ENCODE peak calls at places on chromosomes 11 and 22, in nine cellular contexts. P, K, I, E, U, G, A, B and Q are unnamed samples.

GRCh38 chr11:134477486-134477885 is 65.4 kb upstream of the B3GAT1 start:
- DNase-seq in P (no peak), K (no peak), I (no peak), E (no peak), U (no peak), G (no peak), A (no peak), B (no peak), Q (no peak)

GRCh38 chr11:67303132-67303988 is at the start of gene SSH3:
- DNase-seq in P (peak), K (peak), I (peak), E (no peak), U (peak), G (peak), A (peak), B (no peak), Q (peak)

GRCh38 chr22:36863979-36864378 is 3.2 kb downstream of the NCF4 start:
- DNase-seq in P (peak), K (no peak), I (no peak), E (no peak), U (no peak), G (no peak), A (no peak), B (no peak), Q (no peak)

GRCh38 chr11:2393111-2393868 is 7.3 kb upstream of the TSSC4 start:
- DNase-seq in P (no peak), K (no peak), I (no peak), E (no peak), U (no peak), G (no peak), A (no peak), B (no peak), Q (no peak)

GRCh38 chr11:110897035-110897434 is 184.8 kb upstream of the ARHGAP20 start:
- DNase-seq in P (no peak), K (no peak), I (no peak), E (no peak), U (peak), G (no peak), A (no peak), B (no peak), Q (no peak)

GRCh38 chr22:38111941-38112355 is 1.5 kb upstream of the BAIAP2L2 start:
- DNase-seq in P (no peak), K (peak), I (no peak), E (no peak), U (no peak), G (no peak), A (no peak), B (no peak), Q (no peak)

GRCh38 chr22:32407332-32407731 is 4.7 kb downstream of the RTCB start:
- DNase-seq in P (no peak), K (no peak), I (no peak), E (no peak), U (no peak), G (no peak), A (no peak), B (no peak), Q (no peak)

GRCh38 chr11:9363954-9364912 is 20.2 kb upstream of the IPO7 start:
- DNase-seq in P (peak), K (peak), I (peak), E (peak), U (peak), G (peak), A (peak), B (peak), Q (peak)

GRCh38 chr11:36162909-36163434 is 126.3 kb downstream of the COMMD9 start:
- DNase-seq in P (no peak), K (no peak), I (no peak), E (no peak), U (no peak), G (no peak), A (no peak), B (no peak), Q (no peak)

GRCh38 chr11:76984741-76985140 is 49.5 kb upstream of the B3GNT6 start:
- DNase-seq in P (no peak), K (no peak), I (no peak), E (no peak), U (no peak), G (no peak), A (no peak), B (no peak), Q (no peak)

GRCh38 chr22:40183029-40183581 is 5.4 kb downstream of the TNRC6B start:
- DNase-seq in P (no peak), K (no peak), I (peak), E (no peak), U (peak), G (peak), A (no peak), B (no peak), Q (no peak)

GRCh38 chr22:39215430-39216142 is 29.2 kb downstream of the PDGFB start:
- DNase-seq in P (peak), K (no peak), I (no peak), E (no peak), U (no peak), G (peak), A (no peak), B (no peak), Q (no peak)

GRCh38 chr22:43964314-43964857 is 9.1 kb downstream of the SAMM50 start:
- DNase-seq in P (no peak), K (no peak), I (no peak), E (no peak), U (no peak), G (no peak), A (no peak), B (no peak), Q (no peak)

GRCh38 chr22:42993651-42994275 is 21.2 kb downstream of the PACSIN2 start:
- DNase-seq in P (no peak), K (no peak), I (peak), E (no peak), U (peak), G (no peak), A (no peak), B (no peak), Q (no peak)

GRCh38 chr11:117978982-117979381 is 7.2 kb upstream of the IL10RA start:
- DNase-seq in P (no peak), K (no peak), I (no peak), E (no peak), U (no peak), G (no peak), A (peak), B (no peak), Q (no peak)

GRCh38 chr11:11985016-11985715 is 23.3 kb downstream of the DKK3 start:
- DNase-seq in P (peak), K (no peak), I (no peak), E (no peak), U (peak), G (no peak), A (no peak), B (no peak), Q (no peak)